ENCODE peak calls at places on chromosomes 6 and 20, in ten cellular contexts. R, I, Q, U, H, W, E, G, K and L are unnamed samples.

GRCh38 chr6:130676773-130677144 is 150.4 kb upstream of the SMLR1 start:
- DNase-seq in W (no peak), H (no peak), I (no peak), R (no peak), U (no peak), E (no peak), K (no peak), Q (no peak), G (no peak), L (no peak)

GRCh38 chr20:25397827-25398226 is 7.2 kb upstream of the ABHD12 start:
- DNase-seq in W (no peak), R (no peak), I (no peak), Q (no peak), H (peak), K (no peak), G (no peak), U (no peak), E (no peak), L (no peak)

GRCh38 chr6:40877362-40877761 is 161.7 kb downstream of the UNC5CL start:
- DNase-seq in H (no peak), W (no peak), E (no peak), R (no peak), U (no peak), I (no peak), Q (no peak), G (no peak), K (no peak), L (no peak)

GRCh38 chr6:170032197-170032596 is 258.7 kb downstream of the DLL1 start:
- DNase-seq in U (no peak), W (no peak), H (no peak), Q (peak), R (no peak), G (no peak), E (no peak), K (peak), I (no peak), L (no peak)

GRCh38 chr6:100304575-100304974 is 160.1 kb downstream of the SIM1 start:
- DNase-seq in Q (no peak), E (no peak), U (no peak), W (no peak), H (no peak), R (no peak), I (no peak), G (no peak), K (no peak), L (peak)

GRCh38 chr6:20737912-20738311 is 203.7 kb downstream of the CDKAL1 start:
- DNase-seq in H (no peak), W (no peak), I (no peak), G (no peak), U (no peak), R (no peak), K (no peak), Q (no peak), E (no peak), L (no peak)

GRCh38 chr20:34268851-34269668 is 27.8 kb downstream of the ASIP start:
- DNase-seq in E (no peak), G (no peak), W (peak), U (no peak), K (peak), I (no peak), H (no peak), Q (no peak), R (peak), L (no peak)

GRCh38 chr6:53530346-53530745 is 14.6 kb downstream of the GCLC start:
- DNase-seq in K (no peak), H (no peak), E (no peak), R (peak), W (peak), Q (no peak), I (no peak), U (no peak), G (no peak), L (no peak)

GRCh38 chr6:56729719-56730118 is 87.0 kb upstream of the DST start:
- DNase-seq in G (no peak), U (no peak), R (no peak), E (no peak), Q (no peak), H (no peak), W (no peak), K (no peak), I (no peak), L (no peak)

GRCh38 chr6:33427585-33428218 is 7.8 kb downstream of the SYNGAP1 start:
- DNase-seq in W (peak), G (no peak), E (no peak), H (peak), K (peak), Q (no peak), U (no peak), R (peak), I (no peak), L (no peak)

GRCh38 chr20:54643761-54644160 is 168.4 kb downstream of the DOK5 start:
- DNase-seq in E (no peak), H (no peak), I (no peak), R (no peak), Q (no peak), G (no peak), K (no peak), W (no peak), U (no peak), L (peak)

GRCh38 chr6:73435236-73435635 is 16.9 kb downstream of the CGAS start:
- DNase-seq in I (no peak), G (no peak), W (no peak), E (no peak), R (no peak), K (no peak), U (no peak), H (no peak), Q (no peak), L (no peak)

GRCh38 chr6:168964138-168964892 is 289.3 kb downstream of the THBS2 start:
- DNase-seq in E (no peak), H (no peak), K (no peak), I (no peak), U (no peak), G (no peak), W (no peak), Q (no peak), R (no peak), L (no peak)

GRCh38 chr6:10526156-10526555 is 5.0 kb downstream of the GCNT2 start:
- DNase-seq in H (no peak), I (no peak), R (no peak), W (no peak), G (no peak), E (no peak), Q (no peak), U (no peak), K (no peak), L (peak)